ENCODE peak calls at places on chromosomes 6 and 20, in nine cellular contexts. D is tibial artery, Y is activated B cell treated with CpG ODN at 0.5 μM for 24 hours, R is CD14-positive monocyte, J is T-helper 1 cell, H is PC-3, Q is B cell, U is RCC 7860, X is spleen. K is an unnamed sample.

GRCh38 chr6:170049641-170050491 is 241.0 kb downstream of the DLL1 start:
- DNase-seq in D (peak; percentile 75), Y (no peak), R (peak; percentile 86), J (no peak), H (no peak), Q (no peak), U (no peak), X (peak; percentile 78), K (no peak)

GRCh38 chr20:35320396-35321126 is 28.3 kb upstream of the FAM83C start:
- DNase-seq in D (no peak), Y (no peak), R (no peak), J (no peak), H (peak; percentile 91), Q (no peak), U (peak; percentile 100), X (no peak), K (no peak)

GRCh38 chr20:44354979-44355502 is 458 bp upstream of the HNF4A start:
- DNase-seq in D (no peak), Y (no peak), R (no peak), J (no peak), H (no peak), Q (no peak), U (no peak), X (no peak), K (no peak)

GRCh38 chr6:167532410-167533294 is 207.8 kb downstream of the TTLL2 start:
- DNase-seq in D (no peak), Y (no peak), R (no peak), J (no peak), H (no peak), Q (no peak), U (no peak), X (no peak), K (no peak)

GRCh38 chr20:20491110-20491783 is 123.3 kb downstream of the INSM1 start:
- DNase-seq in D (no peak), Y (no peak), R (no peak), J (no peak), H (peak; percentile 24), Q (no peak), U (no peak), X (no peak), K (no peak)

GRCh38 chr6:36917541-36918193 is 31.9 kb downstream of the C6orf89 start:
- DNase-seq in D (peak; percentile 78), Y (no peak), R (no peak), J (no peak), H (no peak), Q (no peak), U (no peak), X (no peak), K (no peak)

GRCh38 chr6:157158456-157158855 is 164.9 kb downstream of the TMEM242 start:
- DNase-seq in D (no peak), Y (no peak), R (no peak), J (no peak), H (no peak), Q (no peak), U (no peak), X (no peak), K (no peak)

GRCh38 chr6:36563237-36563927 is 16.1 kb upstream of the STK38 start:
- DNase-seq in D (no peak), Y (no peak), R (no peak), J (no peak), H (no peak), Q (no peak), U (no peak), X (no peak), K (no peak)

GRCh38 chr20:37407573-37408002 is 61.6 kb downstream of the SRC start:
- DNase-seq in D (no peak), Y (no peak), R (no peak), J (no peak), H (no peak), Q (no peak), U (peak; percentile 17), X (no peak), K (no peak)

GRCh38 chr6:141682391-141682790 is 450.3 kb upstream of the GJE1 start:
- DNase-seq in D (no peak), Y (no peak), R (no peak), J (no peak), H (peak; percentile 7), Q (no peak), U (no peak), X (no peak), K (no peak)

K was measured in GM12864.